ENCODE peak calls at places on chromosomes 12 and 14, in seven cellular contexts. One of them, this sample, is unnamed.
A peak's percentile ranks its signal among the peaks of the same experiment; 100 is the strongest.

GRCh38 chr12:70094467-70094866 is 148.8 kb upstream of the CNOT2 start:
- DNase-seq in Karpas-422: no peak
- DNase-seq in thoracic aorta: no peak
- DNase-seq in effector memory CD4-positive, alpha-beta T cell: no peak
- DNase-seq in psoas muscle: no peak
- DNase-seq in CD8-positive, alpha-beta memory T cell: no peak
- DNase-seq in heart right ventricle: no peak
- DNase-seq in this sample: no peak

GRCh38 chr12:116319316-116319715 is 41.8 kb upstream of the MED13L start:
- DNase-seq in Karpas-422: no peak
- DNase-seq in effector memory CD4-positive, alpha-beta T cell: no peak
- DNase-seq in CD8-positive, alpha-beta memory T cell: no peak
- DNase-seq in heart right ventricle: no peak
- DNase-seq in psoas muscle: no peak
- DNase-seq in thoracic aorta: no peak
- DNase-seq in this sample: no peak

GRCh38 chr12:18794000-18794399 is 56.1 kb downstream of the CAPZA3 start:
- DNase-seq in thoracic aorta: no peak
- DNase-seq in CD8-positive, alpha-beta memory T cell: no peak
- DNase-seq in heart right ventricle: no peak
- DNase-seq in effector memory CD4-positive, alpha-beta T cell: no peak
- DNase-seq in Karpas-422: no peak
- DNase-seq in psoas muscle: no peak
- DNase-seq in this sample: no peak

GRCh38 chr14:68190032-68190431 is 370.5 kb downstream of the RAD51B start:
- DNase-seq in CD8-positive, alpha-beta memory T cell: no peak
- DNase-seq in effector memory CD4-positive, alpha-beta T cell: no peak
- DNase-seq in thoracic aorta: no peak
- DNase-seq in Karpas-422: no peak
- DNase-seq in heart right ventricle: no peak
- DNase-seq in psoas muscle: no peak
- DNase-seq in this sample: no peak

GRCh38 chr14:105049753-105050550 is 15.3 kb downstream of the GPR132 start:
- DNase-seq in thoracic aorta: no peak
- DNase-seq in psoas muscle: no peak
- DNase-seq in CD8-positive, alpha-beta memory T cell: no peak
- DNase-seq in effector memory CD4-positive, alpha-beta T cell: no peak
- DNase-seq in heart right ventricle: no peak
- DNase-seq in Karpas-422: no peak
- DNase-seq in this sample: no peak

GRCh38 chr12:29768372-29768771 is 15.4 kb downstream of the TMTC1 start:
- DNase-seq in Karpas-422: no peak
- DNase-seq in CD8-positive, alpha-beta memory T cell: no peak
- DNase-seq in effector memory CD4-positive, alpha-beta T cell: no peak
- DNase-seq in heart right ventricle: no peak
- DNase-seq in psoas muscle: no peak
- DNase-seq in thoracic aorta: no peak
- DNase-seq in this sample: no peak

GRCh38 chr14:94515856-94516255 is 6.6 kb upstream of the SERPINA12 start:
- DNase-seq in thoracic aorta: no peak
- DNase-seq in effector memory CD4-positive, alpha-beta T cell: no peak
- DNase-seq in heart right ventricle: no peak
- DNase-seq in psoas muscle: no peak
- DNase-seq in Karpas-422: no peak
- DNase-seq in CD8-positive, alpha-beta memory T cell: no peak
- DNase-seq in this sample: peak; percentile 55

GRCh38 chr12:9064201-9064814 is 51.4 kb downstream of the A2M start:
- DNase-seq in psoas muscle: peak; percentile 60
- DNase-seq in thoracic aorta: no peak
- DNase-seq in heart right ventricle: peak; percentile 61
- DNase-seq in effector memory CD4-positive, alpha-beta T cell: no peak
- DNase-seq in Karpas-422: no peak
- DNase-seq in CD8-positive, alpha-beta memory T cell: no peak
- DNase-seq in this sample: peak; percentile 69

GRCh38 chr14:52012635-52013034 is 23.3 kb downstream of the RTRAF start:
- DNase-seq in CD8-positive, alpha-beta memory T cell: no peak
- DNase-seq in Karpas-422: no peak
- DNase-seq in heart right ventricle: peak; percentile 61
- DNase-seq in effector memory CD4-positive, alpha-beta T cell: no peak
- DNase-seq in thoracic aorta: no peak
- DNase-seq in psoas muscle: peak; percentile 62
- DNase-seq in this sample: no peak

GRCh38 chr14:63542231-63542999 is 762 bp downstream of the PPP2R5E start:
- DNase-seq in CD8-positive, alpha-beta memory T cell: no peak
- DNase-seq in thoracic aorta: no peak
- DNase-seq in psoas muscle: no peak
- DNase-seq in effector memory CD4-positive, alpha-beta T cell: no peak
- DNase-seq in heart right ventricle: no peak
- DNase-seq in Karpas-422: peak; percentile 71
- DNase-seq in this sample: no peak

GRCh38 chr12:53483225-53483978 is 15.9 kb downstream of the MAP3K12 start:
- DNase-seq in Karpas-422: peak; percentile 59
- DNase-seq in effector memory CD4-positive, alpha-beta T cell: no peak
- DNase-seq in psoas muscle: no peak
- DNase-seq in thoracic aorta: no peak
- DNase-seq in heart right ventricle: no peak
- DNase-seq in CD8-positive, alpha-beta memory T cell: no peak
- DNase-seq in this sample: no peak

GRCh38 chr12:57006809-57007475 is 596 bp upstream of the ZBTB39 start:
- DNase-seq in CD8-positive, alpha-beta memory T cell: no peak
- DNase-seq in psoas muscle: no peak
- DNase-seq in thoracic aorta: no peak
- DNase-seq in effector memory CD4-positive, alpha-beta T cell: no peak
- DNase-seq in Karpas-422: no peak
- DNase-seq in heart right ventricle: no peak
- DNase-seq in this sample: no peak

GRCh38 chr12:23704992-23705943 is 244.2 kb downstream of the SOX5 start:
- DNase-seq in psoas muscle: no peak
- DNase-seq in thoracic aorta: no peak
- DNase-seq in Karpas-422: no peak
- DNase-seq in CD8-positive, alpha-beta memory T cell: no peak
- DNase-seq in effector memory CD4-positive, alpha-beta T cell: no peak
- DNase-seq in heart right ventricle: no peak
- DNase-seq in this sample: no peak

GRCh38 chr14:35213869-35214387 is 78.3 kb upstream of the PSMA6 start:
- DNase-seq in effector memory CD4-positive, alpha-beta T cell: no peak
- DNase-seq in CD8-positive, alpha-beta memory T cell: no peak
- DNase-seq in thoracic aorta: no peak
- DNase-seq in psoas muscle: no peak
- DNase-seq in Karpas-422: no peak
- DNase-seq in heart right ventricle: no peak
- DNase-seq in this sample: no peak

GRCh38 chr14:64502476-64503183 is 1.0 kb downstream of the ZBTB25 start:
- DNase-seq in CD8-positive, alpha-beta memory T cell: peak; percentile 5
- DNase-seq in Karpas-422: peak; percentile 81
- DNase-seq in heart right ventricle: no peak
- DNase-seq in psoas muscle: no peak
- DNase-seq in thoracic aorta: no peak
- DNase-seq in effector memory CD4-positive, alpha-beta T cell: peak; percentile 2
- DNase-seq in this sample: no peak

GRCh38 chr14:104095426-104096310 is 10.2 kb downstream of the ASPG start:
- DNase-seq in heart right ventricle: peak; percentile 7
- DNase-seq in effector memory CD4-positive, alpha-beta T cell: no peak
- DNase-seq in thoracic aorta: no peak
- DNase-seq in Karpas-422: no peak
- DNase-seq in CD8-positive, alpha-beta memory T cell: no peak
- DNase-seq in psoas muscle: peak; percentile 9
- DNase-seq in this sample: no peak

GRCh38 chr12:119410396-119410795 is 75.9 kb downstream of the CCDC60 start:
- DNase-seq in effector memory CD4-positive, alpha-beta T cell: no peak
- DNase-seq in heart right ventricle: no peak
- DNase-seq in Karpas-422: no peak
- DNase-seq in thoracic aorta: no peak
- DNase-seq in CD8-positive, alpha-beta memory T cell: no peak
- DNase-seq in psoas muscle: no peak
- DNase-seq in this sample: no peak

GRCh38 chr14:67680941-67681340 is 6.5 kb upstream of the VTI1B start:
- DNase-seq in Karpas-422: no peak
- DNase-seq in psoas muscle: no peak
- DNase-seq in effector memory CD4-positive, alpha-beta T cell: no peak
- DNase-seq in CD8-positive, alpha-beta memory T cell: no peak
- DNase-seq in heart right ventricle: no peak
- DNase-seq in thoracic aorta: no peak
- DNase-seq in this sample: no peak

GRCh38 chr12:45959025-45959424 is 31.3 kb downstream of the SCAF11 start:
- DNase-seq in effector memory CD4-positive, alpha-beta T cell: no peak
- DNase-seq in CD8-positive, alpha-beta memory T cell: no peak
- DNase-seq in thoracic aorta: no peak
- DNase-seq in Karpas-422: no peak
- DNase-seq in psoas muscle: no peak
- DNase-seq in heart right ventricle: no peak
- DNase-seq in this sample: no peak

DNA sequence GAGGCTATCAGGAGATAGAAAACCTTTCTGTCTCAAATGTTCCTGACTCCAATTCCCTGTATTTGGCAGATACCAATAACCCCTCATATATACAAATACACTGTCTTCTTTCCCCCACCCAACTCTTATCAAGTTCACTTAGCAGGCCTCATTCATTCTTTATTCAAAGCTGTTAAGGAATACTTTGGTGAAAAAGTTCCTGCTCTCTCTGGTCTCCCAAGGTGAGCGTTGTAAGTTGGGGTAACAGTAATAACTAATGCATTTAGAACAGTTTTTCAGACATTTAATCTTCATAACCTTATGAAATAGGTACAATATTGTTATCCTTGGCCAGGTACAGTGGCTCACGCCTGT is 3.9 kb upstream of the GDF11 start:
- DNase-seq in heart right ventricle: no peak
- DNase-seq in CD8-positive, alpha-beta memory T cell: no peak
- DNase-seq in Karpas-422: no peak
- DNase-seq in thoracic aorta: no peak
- DNase-seq in psoas muscle: no peak
- DNase-seq in effector memory CD4-positive, alpha-beta T cell: no peak
- DNase-seq in this sample: no peak
- H3K27ac ChIP-seq in heart right ventricle: no peak overlapping the region
- H3K27ac ChIP-seq in CD8-positive, alpha-beta memory T cell: no peak overlapping the region
- H3K27ac ChIP-seq in Karpas-422: no peak overlapping the region
- H3K27ac ChIP-seq in thoracic aorta: no peak overlapping the region
- H3K27ac ChIP-seq in psoas muscle: no peak overlapping the region
- H3K27ac ChIP-seq in effector memory CD4-positive, alpha-beta T cell: no peak overlapping the region
- H3K27ac ChIP-seq in this sample: peak overlapping the region; percentile 78

GRCh38 chr12:48678561-48679185 is 3.4 kb downstream of the KANSL2 start:
- DNase-seq in heart right ventricle: no peak
- DNase-seq in Karpas-422: no peak
- DNase-seq in thoracic aorta: no peak
- DNase-seq in effector memory CD4-positive, alpha-beta T cell: no peak
- DNase-seq in psoas muscle: no peak
- DNase-seq in CD8-positive, alpha-beta memory T cell: no peak
- DNase-seq in this sample: no peak
- H3K4me3 ChIP-seq in heart right ventricle: no peak overlapping the region
- H3K4me3 ChIP-seq in Karpas-422: peak overlapping the region; percentile 10
- H3K4me3 ChIP-seq in thoracic aorta: no peak overlapping the region
- H3K4me3 ChIP-seq in effector memory CD4-positive, alpha-beta T cell: no peak overlapping the region
- H3K4me3 ChIP-seq in psoas muscle: peak overlapping the region; percentile 82
- H3K4me3 ChIP-seq in CD8-positive, alpha-beta memory T cell: peak overlapping the region; percentile 16
- H3K4me3 ChIP-seq in this sample: no peak overlapping the region

GRCh38 chr12:132825861-132826260 is 2.8 kb downstream of the GOLGA3 start:
- DNase-seq in CD8-positive, alpha-beta memory T cell: no peak
- DNase-seq in Karpas-422: no peak
- DNase-seq in effector memory CD4-positive, alpha-beta T cell: no peak
- DNase-seq in heart right ventricle: no peak
- DNase-seq in psoas muscle: no peak
- DNase-seq in thoracic aorta: no peak
- DNase-seq in this sample: no peak

GRCh38 chr12:132825089-132825488 is 3.6 kb downstream of the GOLGA3 start:
- DNase-seq in psoas muscle: no peak
- DNase-seq in effector memory CD4-positive, alpha-beta T cell: no peak
- DNase-seq in heart right ventricle: no peak
- DNase-seq in Karpas-422: no peak
- DNase-seq in CD8-positive, alpha-beta memory T cell: no peak
- DNase-seq in thoracic aorta: no peak
- DNase-seq in this sample: no peak

GRCh38 chr12:132828706-132829534 is at the start of gene GOLGA3:
- DNase-seq in effector memory CD4-positive, alpha-beta T cell: peak; percentile 93
- DNase-seq in CD8-positive, alpha-beta memory T cell: peak; percentile 92
- DNase-seq in Karpas-422: peak; percentile 98
- DNase-seq in heart right ventricle: peak; percentile 94
- DNase-seq in psoas muscle: peak; percentile 94
- DNase-seq in thoracic aorta: peak; percentile 53
- DNase-seq in this sample: peak; percentile 92

GRCh38 chr12:132827763-132828703 is 636 bp downstream of the GOLGA3 start:
- DNase-seq in CD8-positive, alpha-beta memory T cell: peak; percentile 19
- DNase-seq in psoas muscle: no peak
- DNase-seq in effector memory CD4-positive, alpha-beta T cell: no peak
- DNase-seq in Karpas-422: peak; percentile 48
- DNase-seq in thoracic aorta: peak; percentile 7
- DNase-seq in heart right ventricle: peak; percentile 30
- DNase-seq in this sample: no peak

DNA sequence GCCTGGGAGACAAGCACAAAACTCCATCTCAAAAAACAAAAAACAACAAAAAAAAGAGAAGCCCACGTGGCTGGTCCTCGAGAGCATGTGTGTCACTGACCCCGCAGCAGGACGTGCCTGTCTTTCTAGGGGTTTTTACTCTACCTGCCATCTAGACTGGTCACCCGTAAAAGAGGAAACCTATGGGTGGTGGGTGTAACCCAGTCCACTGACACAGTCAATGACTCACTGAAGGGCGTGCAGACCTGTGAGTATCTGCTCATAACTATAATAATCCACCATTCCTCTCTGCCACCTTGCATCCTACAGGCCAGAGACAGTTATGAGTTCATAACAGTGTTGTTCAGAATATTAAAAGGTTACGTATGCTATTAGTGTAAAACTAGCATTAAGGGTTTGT is 4.6 kb downstream of the GOLGA3 start:
- DNase-seq in heart right ventricle: no peak
- DNase-seq in Karpas-422: no peak
- DNase-seq in thoracic aorta: no peak
- DNase-seq in effector memory CD4-positive, alpha-beta T cell: no peak
- DNase-seq in CD8-positive, alpha-beta memory T cell: no peak
- DNase-seq in psoas muscle: no peak
- DNase-seq in this sample: no peak
- H3K4me1 ChIP-seq in heart right ventricle: peaks cover 23% of the 10 kb centered on the region
- H3K4me1 ChIP-seq in Karpas-422: peaks cover 35% of the 10 kb centered on the region
- H3K4me1 ChIP-seq in thoracic aorta: peaks cover 7% of the 10 kb centered on the region
- H3K4me1 ChIP-seq in effector memory CD4-positive, alpha-beta T cell: peaks cover 6% of the 10 kb centered on the region
- H3K4me1 ChIP-seq in CD8-positive, alpha-beta memory T cell: peaks cover 21% of the 10 kb centered on the region
- H3K4me1 ChIP-seq in psoas muscle: peaks cover 15% of the 10 kb centered on the region
- H3K4me1 ChIP-seq in this sample: peaks cover 24% of the 10 kb centered on the region

GRCh38 chr12:122825773-122826724 is 9.2 kb upstream of the HIP1R start:
- DNase-seq in Karpas-422: peak; percentile 58
- DNase-seq in CD8-positive, alpha-beta memory T cell: no peak
- DNase-seq in heart right ventricle: no peak
- DNase-seq in effector memory CD4-positive, alpha-beta T cell: no peak
- DNase-seq in thoracic aorta: no peak
- DNase-seq in psoas muscle: no peak
- DNase-seq in this sample: no peak

GRCh38 chr12:122819209-122819805 is 15.9 kb upstream of the HIP1R start:
- DNase-seq in CD8-positive, alpha-beta memory T cell: no peak
- DNase-seq in thoracic aorta: no peak
- DNase-seq in Karpas-422: no peak
- DNase-seq in effector memory CD4-positive, alpha-beta T cell: no peak
- DNase-seq in psoas muscle: no peak
- DNase-seq in heart right ventricle: no peak
- DNase-seq in this sample: no peak

GRCh38 chr12:122820138-122820537 is 15.1 kb upstream of the HIP1R start:
- DNase-seq in Karpas-422: no peak
- DNase-seq in CD8-positive, alpha-beta memory T cell: no peak
- DNase-seq in heart right ventricle: no peak
- DNase-seq in effector memory CD4-positive, alpha-beta T cell: no peak
- DNase-seq in thoracic aorta: no peak
- DNase-seq in psoas muscle: no peak
- DNase-seq in this sample: no peak

GRCh38 chr12:122823429-122823828 is 11.8 kb upstream of the HIP1R start:
- DNase-seq in Karpas-422: no peak
- DNase-seq in psoas muscle: no peak
- DNase-seq in CD8-positive, alpha-beta memory T cell: no peak
- DNase-seq in effector memory CD4-positive, alpha-beta T cell: no peak
- DNase-seq in thoracic aorta: no peak
- DNase-seq in heart right ventricle: no peak
- DNase-seq in this sample: no peak

GRCh38 chr12:122820838-122821271 is 14.4 kb upstream of the HIP1R start:
- DNase-seq in heart right ventricle: no peak
- DNase-seq in thoracic aorta: no peak
- DNase-seq in psoas muscle: no peak
- DNase-seq in effector memory CD4-positive, alpha-beta T cell: no peak
- DNase-seq in CD8-positive, alpha-beta memory T cell: no peak
- DNase-seq in Karpas-422: peak; percentile 75
- DNase-seq in this sample: no peak
- H3K27ac ChIP-seq in heart right ventricle: no peak overlapping the region
- H3K27ac ChIP-seq in thoracic aorta: no peak overlapping the region
- H3K27ac ChIP-seq in psoas muscle: no peak overlapping the region
- H3K27ac ChIP-seq in effector memory CD4-positive, alpha-beta T cell: no peak overlapping the region
- H3K27ac ChIP-seq in CD8-positive, alpha-beta memory T cell: no peak overlapping the region
- H3K27ac ChIP-seq in Karpas-422: no peak overlapping the region
- H3K27ac ChIP-seq in this sample: no peak overlapping the region